ENCODE peak calls at places on chromosomes 7 and 10, in six cellular contexts. E is body of pancreas, A is epithelial cell of proximal tubule, Q is colonic mucosa, C is neural crest cell, N is astrocyte of the spinal cord. I is an unnamed sample.

GRCh38 chr7:155459133-155459866 is 1.4 kb downstream of the EN2 start:
- DNase-seq in A (no peak), E (no peak), Q (no peak), C (no peak), N (no peak), I (no peak)

GRCh38 chr7:155221547-155221946 is 76.1 kb upstream of the INSIG1 start:
- DNase-seq in Q (no peak), C (no peak), N (no peak), E (no peak), A (no peak), I (no peak)

GRCh38 chr10:52599586-52600200 is 172.9 kb downstream of the MBL2 start:
- DNase-seq in N (no peak), E (no peak), A (no peak), C (no peak), Q (no peak), I (peak; percentile 16)

GRCh38 chr7:137421389-137421788 is 77.9 kb upstream of the PTN start:
- DNase-seq in Q (no peak), C (no peak), N (no peak), A (no peak), E (no peak), I (no peak)

GRCh38 chr10:317219-317868 is 182.1 kb downstream of the ZMYND11 start:
- DNase-seq in C (no peak), A (peak; percentile 50), Q (peak; percentile 35), N (peak; percentile 45), E (no peak), I (no peak)

GRCh38 chr7:134936893-134937520 is 49.3 kb upstream of the AGBL3 start:
- DNase-seq in C (no peak), E (no peak), Q (no peak), A (no peak), N (peak; percentile 37), I (no peak)

GRCh38 chr10:3452234-3452633 is 279.7 kb upstream of the PITRM1 start:
- DNase-seq in N (peak; percentile 98), C (no peak), A (no peak), Q (peak; percentile 15), E (no peak), I (no peak)

GRCh38 chr7:44307301-44307900 is 18.0 kb downstream of the CAMK2B start:
- DNase-seq in A (peak; percentile 42), C (peak; percentile 1), Q (peak; percentile 16), E (no peak), N (no peak), I (no peak)

GRCh38 chr10:76125900-76126299 is 694.5 kb downstream of the LRMDA start:
- DNase-seq in E (no peak), N (no peak), A (no peak), C (no peak), Q (no peak), I (no peak)

GRCh38 chr7:134919240-134919641 is 67.1 kb upstream of the AGBL3 start:
- DNase-seq in N (no peak), E (no peak), Q (no peak), A (no peak), C (no peak), I (no peak)

GRCh38 chr7:149494738-149495368 is 2.8 kb downstream of the ZNF746 start:
- DNase-seq in E (no peak), Q (no peak), C (no peak), N (no peak), A (peak; percentile 63), I (no peak)

GRCh38 chr7:1413936-1414639 is 45.2 kb downstream of the MICALL2 start:
- DNase-seq in E (no peak), C (no peak), Q (no peak), N (no peak), A (no peak), I (no peak)

GRCh38 chr7:29484280-29484679 is 79.4 kb upstream of the PRR15 start:
- DNase-seq in N (no peak), C (no peak), A (no peak), Q (no peak), E (no peak), I (no peak)

GRCh38 chr10:131195116-131195515 is 116.4 kb downstream of the TCERG1L start:
- DNase-seq in C (no peak), A (no peak), Q (no peak), N (no peak), E (no peak), I (no peak)

GRCh38 chr7:41824284-41824683 is 121.4 kb upstream of the INHBA start:
- DNase-seq in A (no peak), Q (no peak), C (no peak), E (no peak), N (peak; percentile 52), I (no peak)

GRCh38 chr7:20199015-20199737 is 18.0 kb downstream of the MACC1 start:
- DNase-seq in E (peak; percentile 60), C (no peak), Q (peak; percentile 89), N (peak; percentile 69), A (peak; percentile 95), I (no peak)

GRCh38 chr7:97479740-97480290 is 252.1 kb upstream of the TAC1 start:
- DNase-seq in A (no peak), N (no peak), E (no peak), Q (no peak), C (no peak), I (peak; percentile 23)

GRCh38 chr7:18491871-18492270 is 3.7 kb upstream of the HDAC9 start:
- DNase-seq in C (no peak), A (no peak), E (no peak), N (no peak), Q (no peak), I (no peak)

GRCh38 chr7:112416127-112416526 is 34.1 kb upstream of the IFRD1 start:
- DNase-seq in Q (no peak), A (no peak), N (peak; percentile 62), C (no peak), E (no peak), I (no peak)

GRCh38 chr10:122112625-122113160 is 123.7 kb downstream of the TACC2 start:
- DNase-seq in C (peak; percentile 60), A (peak; percentile 66), N (peak; percentile 95), E (peak; percentile 86), Q (peak; percentile 80), I (no peak)

GRCh38 chr10:122115874-122116273 is 126.9 kb downstream of the TACC2 start:
- DNase-seq in Q (no peak), C (no peak), A (no peak), N (no peak), E (no peak), I (no peak)

GRCh38 chr10:122112021-122112616 is 123.2 kb downstream of the TACC2 start:
- DNase-seq in A (no peak), Q (peak; percentile 37), N (peak; percentile 52), E (no peak), C (no peak), I (no peak)

GRCh38 chr10:122114156-122114747 is 125.3 kb downstream of the TACC2 start:
- DNase-seq in C (no peak), N (peak; percentile 20), E (no peak), Q (no peak), A (no peak), I (no peak)

DNA sequence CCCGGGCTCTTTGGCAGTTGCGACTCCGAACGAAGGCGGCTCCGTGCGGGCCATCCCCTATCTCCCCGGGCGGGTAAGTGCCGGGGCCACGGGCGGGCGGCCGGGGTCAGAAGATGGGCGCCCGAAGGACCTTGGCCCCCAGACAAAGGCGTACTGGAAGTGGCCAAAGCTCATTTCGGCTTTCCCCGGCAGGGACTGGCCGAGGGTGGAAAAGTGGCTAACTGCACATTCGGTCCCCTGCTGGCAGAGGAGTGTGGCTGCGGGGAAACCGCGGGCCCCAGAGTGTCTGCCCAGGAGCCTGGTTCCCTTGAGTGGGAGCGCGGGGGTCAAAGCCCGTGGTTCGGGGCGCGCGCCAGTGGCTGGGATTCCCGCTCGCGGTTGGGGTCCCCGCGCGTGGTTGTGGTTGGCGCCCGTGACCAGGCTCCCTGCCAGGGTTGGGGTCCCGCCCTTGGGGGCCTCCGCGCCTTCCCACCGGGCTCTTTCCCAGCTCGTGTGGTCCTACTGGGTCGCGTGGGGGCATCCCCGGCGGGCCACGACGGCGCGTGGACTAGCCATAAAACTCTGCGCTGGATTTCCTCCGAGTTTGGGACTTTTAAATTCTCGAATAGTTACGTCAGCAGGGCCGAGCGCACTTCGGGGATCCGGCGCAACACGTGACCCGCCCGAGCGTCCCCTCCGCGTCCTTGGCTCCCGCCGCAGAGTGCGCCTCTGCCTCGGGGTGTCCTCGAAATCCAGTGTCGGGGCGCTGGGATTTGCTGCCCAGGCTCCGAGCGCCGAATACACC is 124.4 kb downstream of the TACC2 start:
- DNase-seq in Q (peak; percentile 77), A (no peak), N (peak; percentile 71), C (peak; percentile 68), E (peak; percentile 74), I (peak; percentile 37)
- TF ChIP-seq CTCF in Q (peak; percentile 42), A (peak; percentile 59), N (peak; percentile 58), C (peak; percentile 72), E (peak; percentile 59), I (no peak)

DNA sequence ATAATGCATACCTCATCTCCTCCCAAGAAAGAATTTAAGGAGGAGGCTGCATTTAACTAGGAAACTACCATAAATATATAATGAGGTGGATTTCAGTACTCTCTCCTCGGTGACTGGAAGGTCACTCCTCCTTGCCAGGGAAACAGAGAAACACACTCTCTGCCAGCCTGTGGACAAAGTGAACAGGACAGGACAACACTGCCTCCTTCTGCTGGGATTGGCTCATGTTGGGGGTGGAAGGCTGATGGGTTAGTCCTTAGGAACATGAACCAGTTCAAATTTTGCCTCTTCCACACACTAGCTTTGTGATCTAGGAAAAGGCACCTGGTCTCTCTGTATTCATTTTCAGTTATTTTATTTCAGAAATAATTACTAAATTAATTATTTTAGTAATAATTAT is 50.6 kb upstream of the STEAP4 start:
- DNase-seq in C (no peak), N (no peak), A (no peak), E (peak; percentile 40), Q (peak; percentile 28), I (no peak)
- TF ChIP-seq CTCF in C (no peak), N (no peak), A (peak; percentile 58), E (peak; percentile 36), Q (peak; percentile 20), I (no peak)

GRCh38 chr7:15560968-15561367 is 847 bp downstream of the AGMO start:
- DNase-seq in N (no peak), A (no peak), C (no peak), Q (no peak), E (no peak), I (no peak)

GRCh38 chr7:15557186-15557585 is 4.6 kb downstream of the AGMO start:
- DNase-seq in A (peak; percentile 32), E (no peak), C (no peak), N (no peak), Q (no peak), I (no peak)

GRCh38 chr7:15557686-15558085 is 4.1 kb downstream of the AGMO start:
- DNase-seq in A (no peak), Q (no peak), N (no peak), C (no peak), E (no peak), I (no peak)

GRCh38 chr7:15556706-15557105 is 5.1 kb downstream of the AGMO start:
- DNase-seq in A (no peak), N (no peak), Q (no peak), E (no peak), C (no peak), I (no peak)

GRCh38 chr7:15558747-15559146 is 3.1 kb downstream of the AGMO start:
- DNase-seq in C (no peak), N (peak; percentile 59), Q (no peak), A (peak; percentile 29), E (no peak), I (no peak)
- TF ChIP-seq CTCF in C (no peak), N (no peak), Q (no peak), A (no peak), E (no peak), I (no peak)

DNA sequence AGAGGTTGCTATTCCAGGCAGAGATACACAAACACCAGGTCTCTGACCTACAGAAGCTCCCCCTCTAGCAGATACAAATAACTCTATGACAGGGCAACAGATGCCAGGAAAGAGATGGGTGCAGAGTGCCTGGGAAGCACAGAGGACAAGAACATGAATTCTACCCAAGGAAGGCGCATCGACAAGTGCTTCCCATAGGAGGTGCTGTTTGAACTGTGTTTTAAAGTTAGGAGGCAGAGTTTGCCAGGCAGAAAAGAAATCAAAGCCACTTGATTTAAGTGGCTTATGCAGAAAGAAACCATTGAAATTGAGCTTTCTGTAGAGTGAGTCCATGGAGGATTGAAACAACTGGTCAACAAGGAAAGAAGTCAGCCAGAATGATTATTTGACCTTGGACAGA is 35.3 kb upstream of the EGR2 start:
- DNase-seq in E (no peak), N (no peak), Q (no peak), A (no peak), C (no peak), I (no peak)
- TF ChIP-seq CTCF in E (no peak), N (peak; percentile 28), Q (no peak), A (peak; percentile 66), C (peak; percentile 46), I (peak; percentile 2)

I was measured in D721Med.